ENCODE peak calls at places on chromosomes 1 and 21, in seven cellular contexts. One of them, this sample, is unnamed.

GRCh38 chr1:92953491-92953890 is 7.8 kb downstream of the DIPK1A start:
- DNase-seq in breast epithelium: no peak
- DNase-seq in pancreas: no peak
- DNase-seq in CD4-positive, alpha-beta T cell: no peak
- DNase-seq in PC-9: no peak
- DNase-seq in suprapubic skin: no peak
- DNase-seq in sigmoid colon: no peak
- DNase-seq in this sample: no peak

GRCh38 chr1:241615043-241615974 is 24.9 kb downstream of the CHML start:
- DNase-seq in breast epithelium: no peak
- DNase-seq in sigmoid colon: no peak
- DNase-seq in pancreas: peak; percentile 49
- DNase-seq in suprapubic skin: no peak
- DNase-seq in PC-9: no peak
- DNase-seq in CD4-positive, alpha-beta T cell: no peak
- DNase-seq in this sample: no peak

GRCh38 chr1:154403300-154403943 is 1.7 kb upstream of the IL6R start:
- DNase-seq in breast epithelium: no peak
- DNase-seq in sigmoid colon: peak; percentile 59
- DNase-seq in CD4-positive, alpha-beta T cell: peak; percentile 28
- DNase-seq in PC-9: no peak
- DNase-seq in pancreas: no peak
- DNase-seq in suprapubic skin: no peak
- DNase-seq in this sample: no peak

GRCh38 chr1:72891976-72892375 is 609.6 kb upstream of the NEGR1 start:
- DNase-seq in sigmoid colon: no peak
- DNase-seq in PC-9: no peak
- DNase-seq in breast epithelium: no peak
- DNase-seq in CD4-positive, alpha-beta T cell: no peak
- DNase-seq in suprapubic skin: no peak
- DNase-seq in pancreas: no peak
- DNase-seq in this sample: no peak

GRCh38 chr1:2148691-2149090 is 45.9 kb downstream of the FAAP20 start:
- DNase-seq in breast epithelium: no peak
- DNase-seq in PC-9: no peak
- DNase-seq in sigmoid colon: no peak
- DNase-seq in suprapubic skin: no peak
- DNase-seq in pancreas: no peak
- DNase-seq in CD4-positive, alpha-beta T cell: peak; percentile 46
- DNase-seq in this sample: no peak

GRCh38 chr1:107724648-107725047 is 240.3 kb downstream of the VAV3 start:
- DNase-seq in breast epithelium: no peak
- DNase-seq in suprapubic skin: no peak
- DNase-seq in sigmoid colon: no peak
- DNase-seq in PC-9: no peak
- DNase-seq in CD4-positive, alpha-beta T cell: no peak
- DNase-seq in pancreas: no peak
- DNase-seq in this sample: no peak

GRCh38 chr1:185213086-185213485 is 56.1 kb downstream of the SWT1 start:
- DNase-seq in sigmoid colon: no peak
- DNase-seq in suprapubic skin: no peak
- DNase-seq in breast epithelium: no peak
- DNase-seq in PC-9: no peak
- DNase-seq in pancreas: no peak
- DNase-seq in CD4-positive, alpha-beta T cell: no peak
- DNase-seq in this sample: no peak

GRCh38 chr1:208533746-208534603 is 289.8 kb upstream of the PLXNA2 start:
- DNase-seq in CD4-positive, alpha-beta T cell: no peak
- DNase-seq in PC-9: no peak
- DNase-seq in suprapubic skin: no peak
- DNase-seq in pancreas: no peak
- DNase-seq in breast epithelium: no peak
- DNase-seq in sigmoid colon: no peak
- DNase-seq in this sample: no peak

GRCh38 chr1:239386453-239387303 is at the start of gene CHRM3:
- DNase-seq in CD4-positive, alpha-beta T cell: no peak
- DNase-seq in PC-9: no peak
- DNase-seq in breast epithelium: peak; percentile 20
- DNase-seq in pancreas: peak; percentile 90
- DNase-seq in suprapubic skin: no peak
- DNase-seq in sigmoid colon: peak; percentile 90
- DNase-seq in this sample: peak; percentile 21

GRCh38 chr21:42474043-42474831 is 21.8 kb downstream of the RSPH1 start:
- DNase-seq in CD4-positive, alpha-beta T cell: no peak
- DNase-seq in suprapubic skin: no peak
- DNase-seq in PC-9: peak; percentile 82
- DNase-seq in sigmoid colon: no peak
- DNase-seq in pancreas: peak; percentile 87
- DNase-seq in breast epithelium: peak; percentile 35
- DNase-seq in this sample: no peak

GRCh38 chr1:47405697-47406096 is 10.4 kb upstream of the FOXE3 start:
- DNase-seq in sigmoid colon: no peak
- DNase-seq in CD4-positive, alpha-beta T cell: no peak
- DNase-seq in breast epithelium: no peak
- DNase-seq in pancreas: no peak
- DNase-seq in PC-9: no peak
- DNase-seq in suprapubic skin: no peak
- DNase-seq in this sample: no peak

GRCh38 chr21:33025471-33026298 is at the start of gene OLIG2:
- DNase-seq in sigmoid colon: peak; percentile 50
- DNase-seq in CD4-positive, alpha-beta T cell: no peak
- DNase-seq in pancreas: no peak
- DNase-seq in suprapubic skin: no peak
- DNase-seq in breast epithelium: no peak
- DNase-seq in PC-9: no peak
- DNase-seq in this sample: peak; percentile 92

GRCh38 chr21:20424943-20425342 is 573.3 kb upstream of the NCAM2 start:
- DNase-seq in suprapubic skin: no peak
- DNase-seq in pancreas: no peak
- DNase-seq in PC-9: no peak
- DNase-seq in breast epithelium: no peak
- DNase-seq in CD4-positive, alpha-beta T cell: no peak
- DNase-seq in sigmoid colon: no peak
- DNase-seq in this sample: no peak

GRCh38 chr21:42218836-42219605 is at the start of gene ABCG1:
- DNase-seq in suprapubic skin: peak; percentile 74
- DNase-seq in sigmoid colon: peak; percentile 79
- DNase-seq in pancreas: no peak
- DNase-seq in breast epithelium: no peak
- DNase-seq in CD4-positive, alpha-beta T cell: peak; percentile 54
- DNase-seq in PC-9: peak; percentile 31
- DNase-seq in this sample: peak; percentile 60

GRCh38 chr1:178361847-178362246 is 134.9 kb downstream of the CLEC20A start:
- DNase-seq in sigmoid colon: no peak
- DNase-seq in breast epithelium: no peak
- DNase-seq in PC-9: no peak
- DNase-seq in suprapubic skin: no peak
- DNase-seq in CD4-positive, alpha-beta T cell: no peak
- DNase-seq in pancreas: no peak
- DNase-seq in this sample: no peak

GRCh38 chr1:244207935-244208244 is 156.8 kb downstream of the ZBTB18 start:
- DNase-seq in suprapubic skin: no peak
- DNase-seq in CD4-positive, alpha-beta T cell: no peak
- DNase-seq in breast epithelium: no peak
- DNase-seq in sigmoid colon: no peak
- DNase-seq in PC-9: no peak
- DNase-seq in pancreas: no peak
- DNase-seq in this sample: no peak
- TF ChIP-seq CTCF in suprapubic skin: no peak
- TF ChIP-seq CTCF in CD4-positive, alpha-beta T cell: no peak
- TF ChIP-seq CTCF in breast epithelium: no peak
- TF ChIP-seq CTCF in sigmoid colon: no peak
- TF ChIP-seq CTCF in PC-9: no peak
- TF ChIP-seq CTCF in pancreas: no peak
- TF ChIP-seq CTCF in this sample: no peak

DNA sequence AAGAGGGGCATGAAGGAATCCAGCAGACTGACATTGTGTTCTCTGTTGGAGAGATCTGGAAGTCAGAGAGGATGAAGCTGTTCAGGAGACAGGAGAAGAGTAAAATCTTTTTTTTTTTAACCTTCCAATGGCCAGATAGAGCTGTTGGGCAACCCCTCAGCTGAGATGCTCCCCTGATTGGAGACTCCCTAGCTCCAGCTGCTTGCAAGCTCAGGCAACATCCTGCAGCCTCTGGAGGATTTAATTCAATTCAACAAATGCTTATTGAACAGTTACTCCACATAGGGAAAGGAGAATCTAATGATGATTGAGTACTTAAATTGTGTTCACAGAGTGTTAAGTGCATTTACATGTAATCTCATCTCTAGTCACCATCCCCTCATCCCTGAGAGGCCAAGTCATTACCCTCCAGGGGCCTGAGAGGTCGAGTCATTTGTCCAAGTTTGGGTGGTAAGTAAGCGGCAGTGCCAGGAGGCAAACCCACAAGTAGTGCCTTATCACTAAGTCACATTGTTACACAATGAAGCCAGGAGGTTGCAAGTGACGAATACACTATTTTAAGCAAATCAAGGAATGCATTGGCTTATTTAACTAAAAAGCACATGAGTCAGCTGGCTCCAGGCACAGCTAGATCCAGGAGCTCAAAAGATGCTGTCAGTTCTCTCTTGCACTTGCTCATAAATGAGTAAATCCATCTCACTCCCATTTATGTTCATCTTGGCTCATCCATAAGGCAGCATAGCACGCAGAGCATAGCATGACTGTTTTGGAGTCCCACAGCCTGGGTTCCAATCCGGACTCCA is 64.2 kb downstream of the OPTC start:
- DNase-seq in PC-9: peak; percentile 59
- DNase-seq in breast epithelium: no peak
- DNase-seq in suprapubic skin: peak; percentile 83
- DNase-seq in sigmoid colon: peak; percentile 91
- DNase-seq in pancreas: peak; percentile 12
- DNase-seq in CD4-positive, alpha-beta T cell: no peak
- DNase-seq in this sample: no peak
- H3K27ac ChIP-seq in PC-9: peak overlapping the region; percentile 76
- H3K27ac ChIP-seq in breast epithelium: peak overlapping the region; percentile 80
- H3K27ac ChIP-seq in suprapubic skin: peak overlapping the region; percentile 78
- H3K27ac ChIP-seq in sigmoid colon: peak overlapping the region; percentile 97
- H3K27ac ChIP-seq in pancreas: no peak overlapping the region
- H3K27ac ChIP-seq in CD4-positive, alpha-beta T cell: no peak overlapping the region
- H3K27ac ChIP-seq in this sample: peak overlapping the region; percentile 57

DNA sequence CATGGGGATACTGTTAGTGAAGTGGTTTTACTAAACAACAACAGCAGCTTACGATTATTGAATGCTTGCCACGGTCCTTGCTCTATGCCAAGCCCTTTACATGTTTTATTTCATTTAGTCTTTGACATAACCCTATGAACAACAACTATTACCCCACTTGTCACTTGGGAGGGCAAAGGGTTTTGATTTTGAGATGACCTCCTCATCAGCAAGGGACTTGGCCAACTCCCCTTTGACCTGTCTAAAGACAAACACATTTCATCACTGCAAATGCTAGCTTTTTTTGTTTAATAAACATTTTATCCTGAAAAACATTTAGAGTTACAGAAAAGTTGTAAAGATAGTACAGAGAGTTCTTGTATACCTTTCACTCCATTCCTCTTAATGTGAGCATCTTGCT is 152.5 kb upstream of the WNT4 start:
- DNase-seq in pancreas: no peak
- DNase-seq in breast epithelium: no peak
- DNase-seq in sigmoid colon: no peak
- DNase-seq in CD4-positive, alpha-beta T cell: no peak
- DNase-seq in PC-9: no peak
- DNase-seq in suprapubic skin: no peak
- DNase-seq in this sample: no peak
- H3K27me3 ChIP-seq in pancreas: no peaks in the 10 kb centered on the region
- H3K27me3 ChIP-seq in breast epithelium: no peaks in the 10 kb centered on the region
- H3K27me3 ChIP-seq in sigmoid colon: peaks cover 17% of the 10 kb centered on the region
- H3K27me3 ChIP-seq in CD4-positive, alpha-beta T cell: peaks cover 55% of the 10 kb centered on the region
- H3K27me3 ChIP-seq in PC-9: no peaks in the 10 kb centered on the region
- H3K27me3 ChIP-seq in suprapubic skin: peaks cover 7% of the 10 kb centered on the region
- H3K27me3 ChIP-seq in this sample: peaks cover 15% of the 10 kb centered on the region

GRCh38 chr1:21574464-21575151 is 65.4 kb downstream of the ALPL start:
- DNase-seq in CD4-positive, alpha-beta T cell: no peak
- DNase-seq in suprapubic skin: no peak
- DNase-seq in sigmoid colon: no peak
- DNase-seq in PC-9: peak; percentile 19
- DNase-seq in breast epithelium: peak; percentile 62
- DNase-seq in pancreas: no peak
- DNase-seq in this sample: no peak
- TF ChIP-seq CTCF in CD4-positive, alpha-beta T cell: no peak
- TF ChIP-seq CTCF in suprapubic skin: no peak
- TF ChIP-seq CTCF in sigmoid colon: no peak
- TF ChIP-seq CTCF in PC-9: no peak
- TF ChIP-seq CTCF in breast epithelium: no peak
- TF ChIP-seq CTCF in pancreas: no peak
- TF ChIP-seq CTCF in this sample: no peak

DNA sequence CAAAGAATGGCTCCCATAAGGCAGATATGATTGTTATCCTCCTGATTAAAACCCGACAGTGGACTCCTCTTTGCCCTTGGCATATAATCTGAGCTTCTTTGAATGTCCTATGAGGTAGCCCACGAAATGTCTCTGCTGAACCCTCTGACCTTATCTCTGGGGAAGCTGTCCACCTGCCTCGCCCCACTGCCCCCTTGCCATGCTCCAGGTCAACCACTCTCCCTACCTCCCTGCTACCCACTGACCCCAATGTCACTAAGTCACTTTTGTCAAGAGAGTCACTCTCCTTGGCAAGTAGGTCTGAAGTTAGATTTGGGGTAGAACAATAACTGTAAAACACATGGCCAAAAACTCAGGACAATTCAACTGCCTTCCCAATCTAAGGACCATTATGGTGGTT is 54.5 kb downstream of the UTP25 start:
- DNase-seq in breast epithelium: no peak
- DNase-seq in CD4-positive, alpha-beta T cell: no peak
- DNase-seq in sigmoid colon: no peak
- DNase-seq in pancreas: no peak
- DNase-seq in PC-9: no peak
- DNase-seq in suprapubic skin: no peak
- DNase-seq in this sample: no peak
- H3K27ac ChIP-seq in breast epithelium: no peak overlapping the region
- H3K27ac ChIP-seq in CD4-positive, alpha-beta T cell: no peak overlapping the region
- H3K27ac ChIP-seq in sigmoid colon: no peak overlapping the region
- H3K27ac ChIP-seq in pancreas: no peak overlapping the region
- H3K27ac ChIP-seq in PC-9: no peak overlapping the region
- H3K27ac ChIP-seq in suprapubic skin: no peak overlapping the region
- H3K27ac ChIP-seq in this sample: peak overlapping the region; percentile 87

DNA sequence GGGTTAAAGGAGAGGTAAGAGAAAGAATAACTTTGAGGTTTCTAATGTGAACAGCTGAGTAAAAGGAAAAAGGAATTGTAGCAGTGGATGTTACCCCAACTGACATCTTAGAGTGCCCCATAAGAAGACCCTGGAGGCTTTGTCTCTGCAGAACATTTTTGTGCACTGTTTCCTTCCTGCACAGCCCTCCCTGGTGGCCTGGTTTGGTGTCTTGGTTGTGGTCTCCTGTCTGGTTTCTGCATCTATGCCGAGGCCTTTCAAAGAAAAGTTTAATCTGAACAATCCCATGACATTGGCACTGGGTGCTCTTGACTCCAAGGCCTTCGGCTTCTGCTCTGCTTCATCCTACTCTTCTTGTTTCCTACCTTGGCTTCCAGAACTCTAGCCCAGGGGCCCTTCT is 57.8 kb downstream of the RHOU start:
- DNase-seq in PC-9: no peak
- DNase-seq in breast epithelium: no peak
- DNase-seq in pancreas: no peak
- DNase-seq in CD4-positive, alpha-beta T cell: peak; percentile 11
- DNase-seq in sigmoid colon: no peak
- DNase-seq in suprapubic skin: no peak
- DNase-seq in this sample: no peak
- H3K27me3 ChIP-seq in PC-9: peaks cover 65% of the 10 kb centered on the region
- H3K27me3 ChIP-seq in breast epithelium: no peaks in the 10 kb centered on the region
- H3K27me3 ChIP-seq in pancreas: no peaks in the 10 kb centered on the region
- H3K27me3 ChIP-seq in CD4-positive, alpha-beta T cell: no peaks in the 10 kb centered on the region
- H3K27me3 ChIP-seq in sigmoid colon: no peaks in the 10 kb centered on the region
- H3K27me3 ChIP-seq in suprapubic skin: no peaks in the 10 kb centered on the region
- H3K27me3 ChIP-seq in this sample: no peaks in the 10 kb centered on the region

GRCh38 chr21:15520811-15521643 is 208.8 kb upstream of the USP25 start:
- DNase-seq in sigmoid colon: no peak
- DNase-seq in pancreas: no peak
- DNase-seq in breast epithelium: no peak
- DNase-seq in suprapubic skin: no peak
- DNase-seq in PC-9: no peak
- DNase-seq in CD4-positive, alpha-beta T cell: no peak
- DNase-seq in this sample: no peak
- TF ChIP-seq CTCF in sigmoid colon: no peak
- TF ChIP-seq CTCF in pancreas: no peak
- TF ChIP-seq CTCF in breast epithelium: no peak
- TF ChIP-seq CTCF in suprapubic skin: no peak
- TF ChIP-seq CTCF in PC-9: no peak
- TF ChIP-seq CTCF in CD4-positive, alpha-beta T cell: peak; percentile 43
- TF ChIP-seq CTCF in this sample: no peak

This sample was measured in dorsolateral prefrontal cortex.